ENCODE peak calls at places on chromosomes 3 and 15, in four cellular contexts. F, D, E and P are unnamed samples.

GRCh38 chr3:158220575-158220974 is 110.7 kb downstream of the RSRC1 start:
- DNase-seq in D (no peak), E (no peak), F (no peak), P (peak; percentile 82)

GRCh38 chr3:114615535-114616064 is 321.8 kb downstream of the TIGIT start:
- DNase-seq in E (no peak), D (no peak), F (no peak), P (no peak)

GRCh38 chr3:61358364-61358763 is 107.1 kb upstream of the FHIT start:
- DNase-seq in F (no peak), E (no peak), D (no peak), P (no peak)

GRCh38 chr15:33910741-33911140 is 57.6 kb upstream of the CHRM5 start:
- DNase-seq in F (peak; percentile 69), E (no peak), D (no peak), P (no peak)

GRCh38 chr3:150925751-150926201 is 20.5 kb upstream of the MINDY4B start:
- DNase-seq in D (peak; percentile 90), E (peak; percentile 80), F (peak; percentile 4), P (peak; percentile 86)

GRCh38 chr3:195106418-195106906 is 164.5 kb downstream of the XXYLT1 start:
- DNase-seq in E (peak; percentile 90), D (peak; percentile 77), F (peak; percentile 52), P (peak; percentile 78)

GRCh38 chr3:138854940-138855339 is 20.2 kb upstream of the PIK3CB start:
- DNase-seq in F (no peak), E (no peak), D (no peak), P (no peak)

GRCh38 chr3:63655519-63655918 is 3.0 kb downstream of the SNTN start:
- DNase-seq in F (peak; percentile 56), D (no peak), E (no peak), P (no peak)

GRCh38 chr3:16511561-16512434 is 1.7 kb downstream of the RFTN1 start:
- DNase-seq in E (no peak), F (peak; percentile 92), D (peak; percentile 47), P (peak; percentile 31)

GRCh38 chr15:45276851-45277250 is 24.8 kb downstream of the SLC28A2 start:
- DNase-seq in E (no peak), D (no peak), F (peak; percentile 21), P (peak; percentile 34)

GRCh38 chr3:156353535-156353934 is 201.4 kb downstream of the SSR3 start:
- DNase-seq in D (no peak), F (no peak), E (no peak), P (no peak)

GRCh38 chr3:170469151-170470062 is 50.7 kb downstream of the CLDN11 start:
- DNase-seq in F (peak; percentile 83), D (no peak), E (peak; percentile 16), P (no peak)

GRCh38 chr3:78764634-78765033 is 1003.2 kb downstream of the ROBO1 start:
- DNase-seq in D (no peak), F (no peak), E (no peak), P (no peak)
- H4K5ac ChIP-seq in D (no peak overlapping the region), F (no peak overlapping the region), E (no peak overlapping the region), P (no peak overlapping the region)

GRCh38 chr15:60757831-60758570 is 279.1 kb upstream of the ICE2 start:
- DNase-seq in F (no peak), E (no peak), D (no peak), P (no peak)
- H4K8ac ChIP-seq in F (peak overlapping the region; percentile 55), E (no peak overlapping the region), D (no peak overlapping the region), P (no peak overlapping the region)

GRCh38 chr3:141955163-141955562 is 78.7 kb downstream of the ATP1B3 start:
- DNase-seq in E (no peak), D (no peak), F (peak; percentile 37), P (no peak)
- H4K5ac ChIP-seq in E (no peak overlapping the region), D (no peak overlapping the region), F (no peak overlapping the region), P (no peak overlapping the region)

GRCh38 chr3:126781889-126782491 is 78.0 kb downstream of the CHCHD6 start:
- DNase-seq in D (no peak), E (no peak), F (peak; percentile 86), P (no peak)
- H4K8ac ChIP-seq in D (no peak overlapping the region), E (no peak overlapping the region), F (peak overlapping the region; percentile 84), P (no peak overlapping the region)